ENCODE peak calls at places on chromosomes 5 and 9, in six cellular contexts. C, S, I, M, O and V are unnamed samples.

GRCh38 chr5:161676109-161676508 is 9.4 kb upstream of the GABRA6 start:
- DNase-seq in C (no peak), S (peak), I (no peak), M (no peak), O (no peak), V (no peak)

GRCh38 chr9:94993821-94994165 is 267.3 kb downstream of the AOPEP start:
- DNase-seq in C (no peak), S (no peak), I (no peak), M (no peak), O (no peak), V (peak)

GRCh38 chr9:115261656-115262081 is 143.7 kb upstream of the TNC start:
- DNase-seq in C (no peak), S (peak), I (no peak), M (no peak), O (no peak), V (no peak)

GRCh38 chr9:99030082-99030481 is 74.8 kb upstream of the TGFBR1 start:
- DNase-seq in C (no peak), S (no peak), I (no peak), M (peak), O (no peak), V (no peak)

GRCh38 chr5:4882186-4882585 is 257.9 kb upstream of the ADAMTS16 start:
- DNase-seq in C (no peak), S (no peak), I (no peak), M (no peak), O (no peak), V (peak)

GRCh38 chr9:93898502-93899426 is 56.4 kb downstream of the BARX1 start:
- DNase-seq in C (peak), S (no peak), I (no peak), M (no peak), O (no peak), V (no peak)

GRCh38 chr5:123813937-123814624 is 302.1 kb downstream of the CSNK1G3 start:
- DNase-seq in C (no peak), S (no peak), I (no peak), M (peak), O (no peak), V (no peak)

GRCh38 chr5:14556015-14556414 is 25.6 kb upstream of the OTULINL start:
- DNase-seq in C (no peak), S (no peak), I (no peak), M (no peak), O (no peak), V (no peak)

GRCh38 chr5:73948289-73948688 is 322.3 kb downstream of the ARHGEF28 start:
- DNase-seq in C (no peak), S (no peak), I (no peak), M (no peak), O (no peak), V (no peak)